ENCODE peak calls at places on chromosomes 5 and 9, in seven cellular contexts. J is tibial artery, H is pancreas, R is stomach, C is left ventricle myocardium inferior, G is heart left ventricle, K is RWPE1. P is an unnamed sample.

GRCh38 chr5:79834420-79835219 is 145.0 kb downstream of the CMYA5 start:
- DNase-seq in J (no peak), H (peak; percentile 47), R (no peak), C (no peak), G (no peak), K (no peak), P (no peak)

GRCh38 chr5:150394103-150394502 is 18.6 kb downstream of the CD74 start:
- DNase-seq in J (no peak), H (no peak), R (no peak), C (no peak), G (no peak), K (no peak), P (no peak)

GRCh38 chr5:73777192-73777591 is 151.2 kb downstream of the ARHGEF28 start:
- DNase-seq in J (no peak), H (no peak), R (no peak), C (no peak), G (no peak), K (peak; percentile 77), P (no peak)

GRCh38 chr9:92618633-92619225 is 51.2 kb downstream of the IPPK start:
- DNase-seq in J (no peak), H (peak; percentile 46), R (peak; percentile 72), C (no peak), G (no peak), K (no peak), P (no peak)

GRCh38 chr5:154858972-154859950 is 834 bp downstream of the CNOT8 start:
- DNase-seq in J (no peak), H (no peak), R (no peak), C (no peak), G (no peak), K (no peak), P (no peak)

GRCh38 chr9:136764301-136764891 is at the start of gene LCN15:
- DNase-seq in J (no peak), H (no peak), R (no peak), C (no peak), G (no peak), K (no peak), P (no peak)

GRCh38 chr9:20604561-20604960 is 17.7 kb downstream of the MLLT3 start:
- DNase-seq in J (no peak), H (no peak), R (no peak), C (no peak), G (no peak), K (no peak), P (no peak)

GRCh38 chr9:83722726-83723495 is 15.2 kb upstream of the UBQLN1 start:
- DNase-seq in J (no peak), H (no peak), R (no peak), C (no peak), G (no peak), K (no peak), P (no peak)

GRCh38 chr5:18305288-18305899 is 671.1 kb downstream of the TAF11L14 start:
- DNase-seq in J (no peak), H (no peak), R (no peak), C (no peak), G (no peak), K (peak; percentile 46), P (no peak)

GRCh38 chr5:1875843-1876671 is 6.7 kb downstream of the IRX4 start:
- DNase-seq in J (no peak), H (no peak), R (no peak), C (no peak), G (no peak), K (no peak), P (no peak)

GRCh38 chr5:147791181-147791580 is 8.7 kb upstream of the JAKMIP2 start:
- DNase-seq in J (no peak), H (no peak), R (no peak), C (no peak), G (no peak), K (no peak), P (no peak)

GRCh38 chr5:112161392-112161748 is 257.7 kb downstream of the EPB41L4A start:
- DNase-seq in J (no peak), H (no peak), R (no peak), C (no peak), G (no peak), K (no peak), P (no peak)

GRCh38 chr5:6220346-6221088 is 157.8 kb downstream of the MED10 start:
- DNase-seq in J (no peak), H (no peak), R (no peak), C (no peak), G (no peak), K (no peak), P (no peak)

GRCh38 chr9:134063088-134063875 is 4.5 kb downstream of the BRD3 start:
- DNase-seq in J (peak; percentile 13), H (no peak), R (peak; percentile 18), C (peak; percentile 13), G (no peak), K (no peak), P (no peak)

GRCh38 chr9:86978986-86979385 is 31.7 kb upstream of the GAS1 start:
- DNase-seq in J (no peak), H (no peak), R (no peak), C (no peak), G (no peak), K (no peak), P (no peak)

GRCh38 chr5:145903862-145904261 is 31.0 kb upstream of the GRXCR2 start:
- DNase-seq in J (no peak), H (no peak), R (no peak), C (no peak), G (no peak), K (no peak), P (peak; percentile 79)

GRCh38 chr5:171798413-171798812 is 12.8 kb downstream of the SMIM23 start:
- DNase-seq in J (no peak), H (no peak), R (no peak), C (no peak), G (no peak), K (no peak), P (no peak)

GRCh38 chr9:114732842-114733241 is 50.9 kb upstream of the TEX48 start:
- DNase-seq in J (no peak), H (no peak), R (no peak), C (no peak), G (no peak), K (peak; percentile 96), P (no peak)

GRCh38 chr5:108661590-108662219 is 86.0 kb upstream of the FER start:
- DNase-seq in J (no peak), H (no peak), R (no peak), C (no peak), G (no peak), K (peak; percentile 80), P (no peak)

GRCh38 chr5:175681045-175681974 is 23.4 kb downstream of the HRH2 start:
- DNase-seq in J (no peak), H (no peak), R (peak; percentile 50), C (no peak), G (peak; percentile 54), K (peak; percentile 25), P (no peak)

GRCh38 chr5:78245126-78245525 is 49.4 kb downstream of the AP3B1 start:
- DNase-seq in J (no peak), H (no peak), R (peak; percentile 44), C (no peak), G (no peak), K (no peak), P (no peak)

DNA sequence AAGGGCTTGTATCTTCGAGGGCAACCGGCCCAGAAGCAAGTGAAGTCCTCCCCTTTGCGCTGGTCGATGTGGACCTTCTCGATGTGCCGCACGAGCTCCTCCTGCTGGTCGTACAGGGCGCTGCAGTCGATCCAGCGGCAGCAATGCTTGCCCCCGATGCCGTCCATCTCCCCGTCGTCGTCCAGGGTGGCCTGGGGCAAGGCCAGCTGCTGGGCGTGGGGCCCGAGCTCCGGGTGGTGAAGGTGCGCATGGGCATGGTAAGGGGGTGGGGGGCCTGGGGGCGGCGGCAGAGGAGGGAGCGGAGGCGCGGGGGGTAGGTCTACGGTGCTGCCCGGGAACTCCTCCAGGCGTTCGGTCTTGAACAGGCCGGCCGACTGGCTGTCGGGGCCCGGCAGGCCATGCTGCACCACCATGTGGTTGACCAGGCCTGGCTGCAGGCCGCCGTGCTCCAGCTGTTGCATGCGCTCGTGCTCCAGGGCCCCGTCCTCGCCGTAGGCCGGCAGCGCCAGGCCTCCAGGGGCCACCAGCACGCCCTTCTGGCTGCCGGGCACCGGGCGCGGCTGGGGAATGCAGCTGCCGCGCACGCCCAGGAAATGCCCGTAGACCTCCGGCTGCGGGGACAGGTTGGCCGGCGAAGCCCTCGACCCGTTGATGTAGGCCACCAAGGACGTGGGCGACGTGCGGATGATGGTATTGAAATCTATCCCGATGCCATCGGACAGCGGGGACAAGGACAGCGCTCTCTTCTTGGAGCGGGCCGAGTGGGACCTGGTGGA is 181.8 kb downstream of the GLIS3 start:
- DNase-seq in J (no peak), H (no peak), R (no peak), C (no peak), G (peak; percentile 36), K (no peak), P (no peak)
- TF ChIP-seq CTCF in J (peak; percentile 15), H (no peak), R (peak; percentile 14), C (peak; percentile 51), G (peak; percentile 49), K (peak; percentile 8), P (peak; percentile 29)

GRCh38 chr5:110040178-110040577 is 350.5 kb downstream of the MAN2A1 start:
- DNase-seq in J (no peak), H (no peak), R (no peak), C (no peak), G (no peak), K (no peak), P (no peak)
- TF ChIP-seq CTCF in J (no peak), H (no peak), R (no peak), C (no peak), G (no peak), K (no peak), P (peak; percentile 19)

DNA sequence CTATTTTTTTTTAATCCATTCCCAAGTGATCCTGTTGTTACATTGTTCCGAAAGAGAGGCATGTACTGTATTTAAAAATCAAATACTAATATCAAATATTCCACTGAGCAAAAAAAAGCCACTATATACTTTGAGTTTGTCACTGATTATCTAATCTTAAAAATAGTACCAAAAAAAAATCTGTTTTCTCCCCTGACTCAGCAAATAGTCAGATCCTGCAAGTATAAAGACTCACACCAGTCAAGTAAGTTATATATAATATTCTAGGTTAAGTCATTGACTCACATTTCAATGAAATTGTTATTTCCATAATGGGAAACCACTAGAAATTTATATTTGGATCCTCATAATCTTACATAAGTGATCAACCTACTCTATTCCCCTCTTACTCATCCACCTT is 447.1 kb upstream of the MEF2C start:
- DNase-seq in J (no peak), H (no peak), R (no peak), C (no peak), G (no peak), K (no peak), P (no peak)
- TF ChIP-seq CTCF in J (no peak), H (no peak), R (no peak), C (no peak), G (no peak), K (no peak), P (no peak)

GRCh38 chr9:13279284-13280162 is at the start of gene MPDZ:
- DNase-seq in J (peak; percentile 38), H (peak; percentile 46), R (peak; percentile 57), C (peak; percentile 76), G (peak; percentile 81), K (peak; percentile 55), P (no peak)

GRCh38 chr9:13274901-13275641 is 4.4 kb downstream of the MPDZ start:
- DNase-seq in J (no peak), H (no peak), R (no peak), C (no peak), G (no peak), K (no peak), P (no peak)

GRCh38 chr9:13278023-13278367 is 1.5 kb downstream of the MPDZ start:
- DNase-seq in J (no peak), H (no peak), R (no peak), C (no peak), G (no peak), K (no peak), P (no peak)

GRCh38 chr9:13281356-13282016 is 2.0 kb upstream of the MPDZ start:
- DNase-seq in J (no peak), H (no peak), R (no peak), C (no peak), G (no peak), K (no peak), P (no peak)

GRCh38 chr9:13278368-13279246 is 885 bp downstream of the MPDZ start:
- DNase-seq in J (peak; percentile 55), H (peak; percentile 44), R (peak; percentile 26), C (peak; percentile 51), G (peak; percentile 76), K (peak; percentile 22), P (no peak)
- TF ChIP-seq CTCF in J (no peak), H (no peak), R (no peak), C (peak; percentile 30), G (no peak), K (no peak), P (peak; percentile 20)

P was measured in AG09309.